ENCODE peak calls at places on chromosomes 3 and 15, in eight cellular contexts. D is psoas muscle; C is transverse colon; K is stomach; R is left lung; J is adrenal gland; F is MM.1S; V is naive thymus-derived CD4-positive, alpha-beta T cell. G is an unnamed sample. For H3K9me3, the result is how much of the 10 kb centered on the place peaks cover.

GRCh38 chr3:171088496-171088895 is 62.0 kb upstream of the SLC2A2 start:
- DNase-seq in D (no peak), C (no peak), K (no peak), R (no peak), J (no peak), F (no peak), V (no peak), G (no peak)

GRCh38 chr15:80669599-80670273 is 25.4 kb upstream of the ABHD17C start:
- DNase-seq in D (no peak), C (no peak), K (no peak), R (no peak), J (no peak), F (no peak), V (no peak), G (no peak)

GRCh38 chr3:26931891-26932290 is 309.3 kb downstream of the LRRC3B start:
- DNase-seq in D (no peak), C (no peak), K (no peak), R (no peak), J (no peak), F (no peak), V (no peak), G (no peak)

GRCh38 chr3:72144773-72145505 is 360.0 kb upstream of the PROK2 start:
- DNase-seq in D (no peak), C (no peak), K (no peak), R (no peak), J (peak), F (no peak), V (no peak), G (peak)

GRCh38 chr15:97761124-97761523 is 199.4 kb upstream of the ARRDC4 start:
- DNase-seq in D (no peak), C (no peak), K (no peak), R (no peak), J (no peak), F (no peak), V (no peak), G (no peak)

GRCh38 chr3:195356151-195357086 is 85.5 kb upstream of the XXYLT1 start:
- DNase-seq in D (peak), C (no peak), K (no peak), R (no peak), J (peak), F (no peak), V (no peak), G (peak)

GRCh38 chr3:4399476-4399875 is 67.6 kb downstream of the SUMF1 start:
- DNase-seq in D (no peak), C (no peak), K (no peak), R (no peak), J (no peak), F (no peak), V (no peak), G (no peak)

GRCh38 chr3:13253208-13253937 is 166.7 kb downstream of the NUP210 start:
- DNase-seq in D (no peak), C (no peak), K (no peak), R (no peak), J (no peak), F (no peak), V (no peak), G (no peak)

GRCh38 chr3:106913111-106913698 is 464.0 kb upstream of the CCDC54 start:
- DNase-seq in D (no peak), C (no peak), K (no peak), R (peak), J (no peak), F (no peak), V (no peak), G (no peak)

GRCh38 chr3:73405853-73406252 is 218.9 kb downstream of the PDZRN3 start:
- DNase-seq in D (no peak), C (no peak), K (no peak), R (no peak), J (no peak), F (no peak), V (no peak), G (no peak)

GRCh38 chr15:48645558-48646330 is at the start of gene FBN1:
- DNase-seq in D (peak), C (peak), K (peak), R (peak), J (peak), F (peak), V (no peak), G (peak)

GRCh38 chr3:150635526-150635925 is 32.4 kb downstream of the SELENOT start:
- DNase-seq in D (no peak), C (no peak), K (no peak), R (no peak), J (no peak), F (peak), V (peak), G (no peak)

GRCh38 chr15:49238342-49238741 is 68.3 kb downstream of the GALK2 start:
- DNase-seq in D (no peak), C (no peak), K (no peak), R (no peak), J (peak), F (no peak), V (no peak), G (no peak)

GRCh38 chr3:71778353-71778752 is 6.6 kb downstream of the PROK2 start:
- DNase-seq in D (no peak), C (no peak), K (no peak), R (no peak), J (no peak), F (no peak), V (no peak), G (no peak)

GRCh38 chr3:111103807-111104206 is 32.2 kb downstream of the NECTIN3 start:
- DNase-seq in D (no peak), C (no peak), K (no peak), R (no peak), J (no peak), F (no peak), V (no peak), G (no peak)

GRCh38 chr3:172846103-172846561 is 95.6 kb downstream of the ECT2 start:
- DNase-seq in D (no peak), C (no peak), K (no peak), R (no peak), J (no peak), F (no peak), V (no peak), G (no peak)

GRCh38 chr3:172347895-172348680 is 100.2 kb downstream of the GHSR start:
- DNase-seq in D (no peak), C (no peak), K (no peak), R (no peak), J (no peak), F (no peak), V (no peak), G (no peak)

GRCh38 chr3:123801474-123801873 is 82.7 kb downstream of the MYLK start:
- DNase-seq in D (no peak), C (no peak), K (no peak), R (no peak), J (no peak), F (no peak), V (no peak), G (no peak)

GRCh38 chr15:69403611-69404010 is 10.5 kb upstream of the KIF23 start:
- DNase-seq in D (no peak), C (no peak), K (no peak), R (no peak), J (no peak), F (no peak), V (no peak), G (no peak)

GRCh38 chr15:28881600-28881999 is 4.2 kb upstream of the APBA2 start:
- DNase-seq in D (no peak), C (no peak), K (no peak), R (no peak), J (no peak), F (no peak), V (no peak), G (no peak)

GRCh38 chr3:4988815-4989648 is 9.8 kb downstream of the BHLHE40 start:
- DNase-seq in D (peak), C (peak), K (no peak), R (no peak), J (peak), F (no peak), V (no peak), G (no peak)

GRCh38 chr3:48858709-48859108 is 11.0 kb upstream of the PRKAR2A start:
- DNase-seq in D (no peak), C (no peak), K (no peak), R (no peak), J (no peak), F (no peak), V (no peak), G (no peak)

GRCh38 chr3:48859188-48859587 is 11.5 kb upstream of the PRKAR2A start:
- DNase-seq in D (peak), C (no peak), K (no peak), R (no peak), J (no peak), F (no peak), V (no peak), G (no peak)

DNA sequence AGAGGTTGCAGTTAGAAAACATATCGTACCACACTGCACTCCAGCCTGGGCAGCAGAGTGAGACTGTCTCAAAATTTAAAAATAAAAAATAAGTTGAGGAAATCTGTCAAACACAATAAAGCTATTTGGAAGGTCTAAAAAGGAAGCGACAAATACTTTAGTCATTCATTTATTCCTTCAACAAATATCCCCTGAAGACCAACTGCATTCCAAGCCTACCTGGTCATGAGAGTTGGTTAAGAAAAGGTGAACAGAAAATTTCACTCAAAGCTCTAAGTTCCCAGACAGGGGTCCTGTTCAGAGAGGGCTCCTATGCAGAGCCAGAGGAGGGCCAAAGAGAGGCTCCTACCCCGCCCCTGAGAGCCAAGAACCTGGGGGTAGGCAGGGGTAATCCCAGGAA is 15.4 kb upstream of the PRKAR2A start:
- DNase-seq in D (peak), C (no peak), K (no peak), R (no peak), J (no peak), F (no peak), V (no peak), G (peak)
- H3K27ac ChIP-seq in D (no peak), C (no peak), K (no peak), R (no peak), J (no peak), F (no peak), V (no peak), G (no peak)

GRCh38 chr3:192514081-192514753 is 213.1 kb downstream of the FGF12 start:
- DNase-seq in D (peak), C (no peak), K (no peak), R (peak), J (no peak), F (no peak), V (no peak), G (no peak)

GRCh38 chr3:192515661-192516040 is 211.7 kb downstream of the FGF12 start:
- DNase-seq in D (no peak), C (no peak), K (no peak), R (no peak), J (no peak), F (no peak), V (no peak), G (no peak)

GRCh38 chr3:192516850-192517249 is 210.5 kb downstream of the FGF12 start:
- DNase-seq in D (no peak), C (no peak), K (no peak), R (no peak), J (no peak), F (no peak), V (no peak), G (no peak)

DNA sequence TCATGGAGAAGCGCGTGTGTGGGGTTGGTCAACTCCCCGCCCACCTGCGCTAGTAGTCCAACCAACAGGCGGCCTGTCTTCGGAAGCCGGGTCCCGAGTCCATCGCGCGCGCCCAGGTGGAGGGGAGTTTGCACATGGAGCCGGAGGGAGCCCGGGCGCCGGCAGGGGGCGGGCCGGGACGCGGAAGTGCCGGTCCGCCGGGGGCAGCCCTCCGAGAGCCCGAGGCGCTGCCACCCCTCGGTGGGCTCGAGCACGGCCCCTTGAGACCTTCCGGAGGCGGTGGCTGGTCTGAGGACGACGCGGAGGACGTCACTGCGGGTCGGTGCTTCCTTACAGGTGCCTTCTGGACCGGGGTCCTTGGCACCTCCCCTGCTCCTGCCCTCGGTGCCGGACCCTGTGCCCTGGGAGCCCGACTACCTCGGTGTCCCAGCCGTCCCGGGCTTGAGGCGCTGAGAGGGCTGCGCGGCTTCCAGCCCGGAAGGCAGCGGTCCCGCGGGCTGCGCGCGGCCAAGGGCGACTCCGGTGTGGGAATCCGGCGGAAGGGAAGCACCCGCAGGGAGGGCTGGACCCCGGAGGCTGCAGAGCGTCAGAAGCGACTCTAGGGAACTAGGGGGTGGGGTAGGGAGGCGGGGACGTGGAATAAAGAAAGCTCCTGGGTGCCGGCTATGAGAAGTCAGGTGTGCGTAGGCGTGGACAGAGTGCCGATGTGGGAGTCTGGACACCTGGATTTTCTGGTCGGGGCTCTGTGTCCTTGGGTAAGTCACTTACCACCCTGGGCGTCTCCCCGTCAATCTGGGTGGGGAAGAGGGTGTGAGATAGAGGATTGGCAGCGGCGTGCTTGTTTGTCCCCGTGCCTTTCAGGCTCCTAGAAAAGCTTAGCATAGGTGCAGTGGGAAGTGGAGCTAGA is 212.3 kb downstream of the FGF12 start:
- DNase-seq in D (peak), C (peak), K (peak), R (peak), J (no peak), F (peak), V (no peak), G (no peak)
- H3K4me3 ChIP-seq in D (peak), C (peak), K (peak), R (peak), J (no peak), F (peak), V (no peak), G (peak)

GRCh38 chr3:6035626-6036025 is 825.3 kb upstream of the GRM7 start:
- DNase-seq in D (no peak), C (no peak), K (no peak), R (peak), J (no peak), F (no peak), V (no peak), G (no peak)
- H3K9me3 ChIP-seq in D (under half), C (under half), K (under half), R (under half), J (under half), F (under half), V (under half), G (under half)

GRCh38 chr15:99369250-99369649 is 118.0 kb downstream of the LRRC28 start:
- DNase-seq in D (no peak), C (no peak), K (no peak), R (no peak), J (no peak), F (no peak), V (no peak), G (no peak)
- H3K27ac ChIP-seq in D (no peak), C (no peak), K (no peak), R (no peak), J (no peak), F (no peak), V (no peak), G (no peak)

GRCh38 chr15:85582076-85582718 is 201.8 kb downstream of the AKAP13 start:
- DNase-seq in D (no peak), C (peak), K (peak), R (no peak), J (peak), F (no peak), V (peak), G (no peak)

GRCh38 chr15:85579011-85579701 is 198.8 kb downstream of the AKAP13 start:
- DNase-seq in D (no peak), C (peak), K (peak), R (no peak), J (peak), F (no peak), V (no peak), G (peak)

GRCh38 chr15:85581495-85581894 is 201.1 kb downstream of the AKAP13 start:
- DNase-seq in D (peak), C (peak), K (peak), R (peak), J (peak), F (no peak), V (peak), G (peak)

GRCh38 chr15:85580914-85581313 is 200.5 kb downstream of the AKAP13 start:
- DNase-seq in D (no peak), C (peak), K (peak), R (peak), J (peak), F (no peak), V (peak), G (no peak)

DNA sequence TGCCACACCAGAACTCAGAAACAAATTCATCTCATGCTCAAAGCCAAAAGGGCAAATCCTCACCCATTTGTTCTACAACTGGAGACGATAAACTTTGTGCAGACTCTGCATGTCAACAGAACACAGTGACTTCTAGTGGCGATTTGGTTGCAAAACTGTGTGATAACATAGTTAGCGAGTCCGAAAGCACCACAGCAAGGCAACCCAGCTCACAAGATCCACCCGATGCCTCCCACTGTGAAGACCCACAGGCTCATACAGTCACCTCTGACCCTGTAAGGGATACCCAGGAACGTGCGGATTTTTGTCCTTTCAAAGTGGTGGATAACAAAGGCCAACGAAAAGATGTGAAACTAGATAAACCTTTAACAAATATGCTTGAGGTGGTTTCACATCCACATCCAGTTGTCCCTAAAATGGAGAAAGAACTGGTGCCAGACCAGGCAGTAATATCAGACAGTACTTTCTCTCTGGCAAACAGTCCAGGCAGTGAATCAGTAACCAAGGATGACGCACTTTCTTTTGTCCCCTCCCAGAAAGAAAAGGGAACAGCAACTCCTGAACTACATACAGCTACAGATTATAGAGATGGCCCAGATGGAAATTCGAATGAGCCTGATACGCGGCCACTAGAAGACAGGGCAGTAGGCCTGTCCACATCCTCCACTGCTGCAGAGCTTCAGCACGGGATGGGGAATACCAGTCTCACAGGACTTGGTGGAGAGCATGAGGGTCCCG is 199.7 kb downstream of the AKAP13 start:
- DNase-seq in D (no peak), C (peak), K (peak), R (no peak), J (peak), F (no peak), V (no peak), G (peak)
- H3K4me3 ChIP-seq in D (peak), C (peak), K (peak), R (no peak), J (no peak), F (no peak), V (no peak), G (peak)